ENCODE peak calls at places on chromosomes 12 and 14, in four cellular contexts. G is trophoblast cell, Z is IMR-90, O is mesendoderm. H is an unnamed sample.

GRCh38 chr12:14393736-14394135 is 28.3 kb downstream of the ATF7IP start:
- DNase-seq in G (no peak), Z (peak; percentile 39), O (no peak), H (no peak)

GRCh38 chr12:67586951-67587350 is 61.6 kb upstream of the DYRK2 start:
- DNase-seq in G (no peak), Z (no peak), O (no peak), H (no peak)

GRCh38 chr12:31583878-31584277 is 7.1 kb downstream of the DENND5B start:
- DNase-seq in G (no peak), Z (no peak), O (no peak), H (no peak)

GRCh38 chr12:1059162-1059561 is 68.1 kb downstream of the ERC1 start:
- DNase-seq in G (no peak), Z (no peak), O (no peak), H (no peak)

GRCh38 chr12:132322206-132323132 is 6.9 kb downstream of the GALNT9 start:
- DNase-seq in G (no peak), Z (no peak), O (no peak), H (no peak)

GRCh38 chr12:12684375-12685106 is 11.4 kb downstream of the GPR19 start:
- DNase-seq in G (peak; percentile 35), Z (peak; percentile 53), O (peak; percentile 99), H (peak; percentile 97)

GRCh38 chr14:92943855-92944570 is 21.1 kb downstream of the CHGA start:
- DNase-seq in G (no peak), Z (peak; percentile 5), O (no peak), H (no peak)

GRCh38 chr14:72614365-72614764 is 279.5 kb downstream of the DPF3 start:
- DNase-seq in G (no peak), Z (no peak), O (no peak), H (no peak)

DNA sequence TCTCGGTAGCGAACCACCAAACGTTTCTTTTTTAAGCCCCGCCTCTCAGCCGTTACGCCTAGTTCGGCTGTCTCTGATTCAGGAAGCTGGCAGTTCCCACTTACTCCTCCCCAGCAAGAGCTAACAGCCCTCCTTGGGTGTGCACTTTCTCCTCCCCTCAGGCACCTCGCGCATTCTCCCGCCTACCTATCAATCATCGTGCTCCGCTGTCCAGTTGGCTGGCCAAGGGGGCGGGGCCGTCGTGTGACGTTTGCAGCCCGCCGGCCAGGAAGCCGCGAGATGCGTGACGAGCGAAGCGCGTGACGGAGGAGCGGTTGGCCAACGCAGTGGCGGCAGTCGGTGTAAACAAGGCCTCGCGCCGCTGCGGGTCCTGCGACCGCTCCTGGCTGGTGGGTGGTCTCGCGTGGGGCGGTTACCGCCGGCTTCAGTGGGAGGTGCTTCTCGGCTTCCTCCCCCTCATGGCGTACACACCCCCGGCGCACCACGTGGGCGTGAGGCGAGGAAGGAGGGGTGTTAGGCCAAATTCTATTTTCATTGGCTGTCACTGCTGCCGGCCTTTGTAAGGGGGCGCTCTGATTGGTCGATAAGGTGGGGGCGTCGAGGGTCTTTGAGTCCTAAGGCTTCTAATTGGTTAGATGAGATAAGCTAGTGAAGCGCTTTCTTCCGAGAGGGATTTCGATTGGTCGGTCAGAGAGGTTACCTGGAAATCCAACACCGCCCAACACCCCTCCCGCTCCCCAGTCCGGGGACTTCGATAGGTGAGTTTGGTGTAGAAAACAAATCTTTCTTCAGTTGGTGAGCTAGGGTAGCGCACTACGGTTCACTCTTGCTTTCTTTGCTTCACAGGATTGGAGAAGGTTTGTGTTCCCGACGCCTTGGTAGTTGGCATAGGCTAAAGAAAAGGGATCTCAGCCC is at the start of the genes DCAF11 and NRL:
- DNase-seq in G (peak; percentile 99), Z (peak; percentile 100), O (peak; percentile 100), H (peak; percentile 99)
- H3K23ac ChIP-seq in G (no peak within 1 kb of the TSS), Z (peak within 1 kb of the TSS; percentile 95), O (peak within 1 kb of the TSS; percentile 35), H (no peak within 1 kb of the TSS)

GRCh38 chr14:100568998-100569733 is 18.1 kb downstream of the BEGAIN start:
- DNase-seq in G (no peak), Z (no peak), O (no peak), H (no peak)
- H3K23ac ChIP-seq in G (no peak overlapping the region), Z (no peak overlapping the region), O (no peak overlapping the region), H (no peak overlapping the region)

DNA sequence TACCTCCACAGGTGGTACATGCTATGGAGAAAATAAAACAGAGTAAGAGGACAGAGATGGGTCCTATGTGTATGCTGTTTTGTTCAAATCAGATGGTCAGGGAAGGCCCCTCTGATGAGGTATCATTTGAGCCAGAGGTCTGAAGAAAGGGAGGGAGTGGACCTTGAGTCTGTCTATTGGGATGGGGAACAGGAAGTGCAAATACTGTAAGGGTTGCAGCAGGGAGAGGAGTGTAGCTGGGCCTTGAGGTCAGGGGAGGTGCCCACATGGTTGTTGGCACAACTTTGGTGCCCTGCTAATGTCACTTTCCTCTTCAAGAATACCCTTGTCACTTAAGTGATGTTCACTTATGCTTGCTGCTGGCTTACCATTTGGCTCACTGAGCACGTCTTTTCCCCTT is 83.3 kb downstream of the PRKCH start:
- DNase-seq in G (no peak), Z (no peak), O (no peak), H (no peak)
- H3K23ac ChIP-seq in G (no peak overlapping the region), Z (no peak overlapping the region), O (no peak overlapping the region), H (no peak overlapping the region)

GRCh38 chr12:130424858-130425697 is 87.4 kb downstream of the PIWIL1 start:
- DNase-seq in G (no peak), Z (no peak), O (no peak), H (peak; percentile 26)
- H3K23ac ChIP-seq in G (no peak overlapping the region), Z (no peak overlapping the region), O (no peak overlapping the region), H (no peak overlapping the region)

GRCh38 chr12:25463521-25463920 is 89.6 kb downstream of the LMNTD1 start:
- DNase-seq in G (no peak), Z (no peak), O (no peak), H (no peak)

GRCh38 chr12:25469861-25470260 is 83.2 kb downstream of the LMNTD1 start:
- DNase-seq in G (no peak), Z (peak; percentile 34), O (no peak), H (no peak)

GRCh38 chr12:25472453-25472852 is 80.6 kb downstream of the LMNTD1 start:
- DNase-seq in G (no peak), Z (no peak), O (no peak), H (no peak)

GRCh38 chr12:25469368-25469767 is 83.7 kb downstream of the LMNTD1 start:
- DNase-seq in G (no peak), Z (peak; percentile 61), O (no peak), H (no peak)
- H3K23ac ChIP-seq in G (no peak overlapping the region), Z (no peak overlapping the region), O (no peak overlapping the region), H (no peak overlapping the region)

DNA sequence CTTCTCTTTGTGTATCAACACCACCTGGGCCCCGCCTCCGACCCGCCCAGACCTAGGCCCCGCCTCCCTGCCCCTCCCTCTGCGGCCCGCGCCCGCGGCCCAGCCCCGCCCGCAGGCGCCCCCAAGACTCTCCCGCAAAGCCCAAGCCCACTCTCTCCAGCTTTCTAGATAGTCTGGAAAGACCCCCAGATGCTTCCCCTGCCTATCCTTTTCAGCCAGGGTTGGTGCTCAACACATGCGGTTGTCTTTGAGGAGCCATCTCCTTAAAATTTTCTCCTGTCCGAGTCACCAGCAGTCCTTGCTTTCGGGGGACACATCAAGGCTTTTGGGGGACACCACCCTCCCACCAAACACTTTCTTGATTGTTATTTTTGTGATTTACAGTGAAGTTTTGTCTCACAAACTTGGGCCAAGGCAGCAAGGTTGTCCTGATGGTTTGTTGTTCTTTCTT is 304 bp upstream of the SLC38A2 start:
- DNase-seq in G (no peak), Z (no peak), O (no peak), H (no peak)
- H3K23ac ChIP-seq in G (no peak overlapping the region), Z (peak overlapping the region; percentile 100), O (peak overlapping the region; percentile 74), H (no peak overlapping the region)

GRCh38 chr14:103887170-103887501 is 39.8 kb upstream of the PPP1R13B start:
- DNase-seq in G (no peak), Z (no peak), O (no peak), H (no peak)
- H3K23ac ChIP-seq in G (no peak overlapping the region), Z (no peak overlapping the region), O (no peak overlapping the region), H (no peak overlapping the region)

H was measured in H9.